ENCODE peak calls at places on chromosomes 3 and 15, in ten cellular contexts. F is T-helper 17 cell; H is nephron progenitor cell; S is neuronal stem cell; V is esophagus squamous epithelium; K is stimulated activated naive CD8-positive, alpha-beta T cell treated with anti-CD3 and anti-CD28 coated beads, Interleukin-15, amount 100 ng/mL, for 72 hours; J is activated B cell treated with CpG ODN at 0.5 μM for 24 hours; P is iPS DF 19.7; Y is WTC11; D is effector memory CD4-positive, alpha-beta T cell. R is an unnamed sample.

GRCh38 chr3:24151595-24151994 is 206.5 kb downstream of the NR1D2 start:
- DNase-seq in J (no peak), Y (no peak), S (no peak), K (no peak), P (no peak), F (no peak), V (no peak), D (no peak), H (no peak), R (no peak)

GRCh38 chr15:83698294-83698693 is 44.4 kb downstream of the ADAMTSL3 start:
- DNase-seq in P (no peak), H (no peak), K (no peak), J (no peak), V (no peak), S (no peak), Y (no peak), F (no peak), D (no peak), R (no peak)

GRCh38 chr3:12273045-12273695 is 15.7 kb upstream of the PPARG start:
- DNase-seq in H (no peak), K (no peak), S (no peak), D (no peak), V (no peak), J (no peak), P (no peak), Y (no peak), F (no peak), R (no peak)

GRCh38 chr15:34753236-34753894 is 1.4 kb downstream of the GJD2 start:
- DNase-seq in P (peak), F (no peak), K (no peak), D (no peak), Y (peak), H (peak), V (no peak), J (no peak), S (peak), R (no peak)

GRCh38 chr15:40438712-40439111 is 2.0 kb upstream of the BAHD1 start:
- DNase-seq in F (no peak), H (no peak), Y (no peak), D (no peak), S (no peak), V (no peak), K (no peak), P (no peak), J (no peak), R (no peak)

GRCh38 chr3:71088019-71088711 is 495.4 kb downstream of the FOXP1 start:
- DNase-seq in S (no peak), V (no peak), P (no peak), J (no peak), K (no peak), D (no peak), Y (no peak), H (no peak), F (no peak), R (no peak)

GRCh38 chr3:189685854-189686253 is 54.7 kb downstream of the TP63 start:
- DNase-seq in D (no peak), H (no peak), F (no peak), S (no peak), V (no peak), J (no peak), Y (no peak), P (no peak), K (no peak), R (no peak)

GRCh38 chr3:38117163-38117716 is 19.7 kb downstream of the ACAA1 start:
- DNase-seq in S (no peak), K (no peak), D (no peak), J (no peak), V (no peak), F (peak), H (no peak), P (no peak), Y (no peak), R (peak)

GRCh38 chr15:88741046-88741445 is 62.2 kb upstream of the ACAN start:
- DNase-seq in K (no peak), P (no peak), D (no peak), J (no peak), Y (no peak), V (no peak), H (no peak), S (no peak), F (no peak), R (no peak)

GRCh38 chr3:64152100-64152499 is 73.2 kb downstream of the PRICKLE2 start:
- DNase-seq in J (no peak), S (no peak), H (no peak), F (no peak), D (no peak), P (no peak), K (no peak), V (no peak), Y (no peak), R (no peak)

GRCh38 chr3:12809435-12809834 is 13.0 kb downstream of the CAND2 start:
- DNase-seq in P (no peak), Y (no peak), S (no peak), D (no peak), V (no peak), F (no peak), K (no peak), J (no peak), H (no peak), R (no peak)

GRCh38 chr3:45940004-45940780 is 3.1 kb upstream of the CXCR6 start:
- DNase-seq in V (no peak), Y (no peak), H (no peak), P (no peak), S (no peak), D (no peak), F (no peak), K (no peak), J (no peak), R (no peak)

GRCh38 chr3:117355566-117355965 is 646.0 kb downstream of the TUSC7 start:
- DNase-seq in F (no peak), H (peak), P (no peak), D (no peak), K (no peak), Y (peak), J (no peak), S (no peak), V (no peak), R (no peak)

GRCh38 chr3:61601831-61602230 is 40.5 kb downstream of the PTPRG start:
- DNase-seq in V (no peak), Y (no peak), D (no peak), K (no peak), J (no peak), P (no peak), S (no peak), F (no peak), H (no peak), R (no peak)

GRCh38 chr15:25829075-25829474 is 34.1 kb downstream of the ATP10A start:
- DNase-seq in D (no peak), F (no peak), J (no peak), K (no peak), H (no peak), Y (no peak), P (no peak), S (no peak), V (no peak), R (no peak)

GRCh38 chr3:122679085-122679466 is 1.6 kb upstream of the PARP14 start:
- DNase-seq in P (no peak), S (peak), J (peak), F (peak), D (peak), V (peak), H (peak), Y (peak), K (peak), R (peak)

GRCh38 chr3:18429021-18429745 is 4.0 kb upstream of the SATB1 start:
- DNase-seq in K (no peak), H (no peak), D (no peak), V (no peak), Y (no peak), F (no peak), P (no peak), J (no peak), S (no peak), R (no peak)

GRCh38 chr3:123141276-123141675 is 60.5 kb upstream of the SEC22A start:
- DNase-seq in Y (no peak), K (no peak), J (no peak), V (no peak), F (no peak), S (no peak), P (no peak), H (no peak), D (no peak), R (no peak)

GRCh38 chr15:73021139-73021621 is 31.1 kb upstream of the NEO1 start:
- DNase-seq in J (no peak), P (peak), H (peak), Y (peak), V (no peak), K (no peak), F (no peak), D (no peak), S (peak), R (no peak)

GRCh38 chr3:53083496-53083895 is 37.6 kb upstream of the SFMBT1 start:
- DNase-seq in D (no peak), J (no peak), S (no peak), Y (no peak), V (no peak), K (no peak), F (no peak), H (no peak), P (no peak), R (peak)

GRCh38 chr3:187368251-187368733 is at the start of gene RTP4:
- DNase-seq in S (no peak), F (no peak), P (no peak), D (no peak), Y (no peak), V (no peak), K (peak), H (no peak), J (peak), R (no peak)

GRCh38 chr3:126895178-126896066 is 87.5 kb upstream of the PLXNA1 start:
- DNase-seq in F (no peak), K (no peak), S (no peak), H (no peak), D (no peak), J (no peak), P (no peak), V (no peak), Y (no peak), R (no peak)

GRCh38 chr3:42052132-42052866 is 38.9 kb upstream of the TRAK1 start:
- DNase-seq in F (no peak), K (no peak), Y (no peak), S (no peak), V (no peak), D (no peak), P (no peak), H (no peak), J (no peak), R (no peak)

GRCh38 chr3:44835684-44836083 is 26.0 kb upstream of the TMEM42 start:
- DNase-seq in H (no peak), S (no peak), K (no peak), D (no peak), Y (no peak), P (no peak), F (no peak), J (no peak), V (no peak), R (no peak)

GRCh38 chr3:127050733-127051132 is 67.8 kb downstream of the PLXNA1 start:
- DNase-seq in K (no peak), V (no peak), Y (no peak), S (no peak), P (no peak), F (no peak), D (no peak), H (no peak), J (no peak), R (no peak)

GRCh38 chr3:14900881-14901873 is 46.2 kb upstream of the NR2C2 start:
- DNase-seq in H (no peak), Y (no peak), K (no peak), D (no peak), J (no peak), V (no peak), F (no peak), P (no peak), S (no peak), R (no peak)

GRCh38 chr3:53808496-53808895 is 37.7 kb downstream of the CHDH start:
- DNase-seq in H (no peak), V (no peak), J (no peak), S (no peak), F (no peak), P (no peak), K (no peak), D (no peak), Y (no peak), R (no peak)

GRCh38 chr3:184816654-184817053 is 4.7 kb downstream of the VPS8 start:
- DNase-seq in K (no peak), Y (no peak), S (no peak), V (no peak), F (no peak), J (no peak), D (no peak), P (no peak), H (no peak), R (no peak)

GRCh38 chr15:40054746-40055575 is 16.0 kb upstream of the SRP14 start:
- DNase-seq in F (no peak), V (no peak), J (peak), K (no peak), H (peak), D (no peak), Y (no peak), S (no peak), P (no peak), R (no peak)

R was measured in dorsolateral prefrontal cortex.